ENCODE peak calls at places on chromosomes 6 and 20, in seven cellular contexts. L is NCI-H226; W is NCI-H510A treated with DMSO at 0.1 percent for 48 hours; D is SK-N-MC; X is HL-60; H is Peyer's patch; I is stimulated activated CD8-positive, alpha-beta memory T cell treated with anti-CD3 and anti-CD28 coated beads, Interleukin-12 subunit alpha, Interleukin-12 subunit beta, amount 100 ng/mL, for 4 hours. P is an unnamed sample.

GRCh38 chr6:41647061-41647511 is 8.8 kb downstream of the MDFI start:
- DNase-seq in L (no peak), W (no peak), D (no peak), X (no peak), H (no peak), I (no peak), P (no peak)

GRCh38 chr20:25856256-25856884 is 159.7 kb upstream of the ZNF337 start:
- DNase-seq in L (no peak), W (no peak), D (no peak), X (no peak), H (no peak), I (no peak), P (no peak)

GRCh38 chr20:17097603-17098002 is 129.2 kb upstream of the PCSK2 start:
- DNase-seq in L (no peak), W (no peak), D (no peak), X (no peak), H (no peak), I (no peak), P (no peak)

GRCh38 chr6:113684382-113684901 is 172.7 kb upstream of the MARCKS start:
- DNase-seq in L (no peak), W (no peak), D (no peak), X (no peak), H (no peak), I (no peak), P (no peak)

GRCh38 chr20:52192296-52193007 is 873 bp upstream of the ZFP64 start:
- DNase-seq in L (peak; percentile 9), W (peak; percentile 57), D (no peak), X (peak; percentile 26), H (peak; percentile 52), I (peak; percentile 2), P (peak; percentile 58)

GRCh38 chr6:147561742-147562141 is 53.3 kb downstream of the SAMD5 start:
- DNase-seq in L (no peak), W (no peak), D (no peak), X (no peak), H (no peak), I (no peak), P (no peak)

GRCh38 chr6:21679761-21680265 is 86.3 kb downstream of the SOX4 start:
- DNase-seq in L (peak; percentile 88), W (no peak), D (no peak), X (no peak), H (no peak), I (no peak), P (peak; percentile 70)

GRCh38 chr6:79544939-79545450 is 7.8 kb upstream of the LCA5 start:
- DNase-seq in L (peak; percentile 96), W (peak; percentile 84), D (no peak), X (peak; percentile 43), H (no peak), I (no peak), P (peak; percentile 97)

GRCh38 chr6:106894978-106895702 is 79.4 kb downstream of the CD24 start:
- DNase-seq in L (peak; percentile 67), W (no peak), D (no peak), X (no peak), H (no peak), I (no peak), P (no peak)

GRCh38 chr20:18628330-18628941 is 40.6 kb downstream of the DTD1 start:
- DNase-seq in L (no peak), W (peak; percentile 44), D (no peak), X (no peak), H (peak; percentile 18), I (no peak), P (peak; percentile 7)

GRCh38 chr6:2783188-2783957 is 18.2 kb downstream of the WRNIP1 start:
- DNase-seq in L (no peak), W (no peak), D (no peak), X (no peak), H (no peak), I (no peak), P (no peak)

GRCh38 chr20:2911200-2911599 is 37.9 kb downstream of the PTPRA start:
- DNase-seq in L (peak; percentile 34), W (no peak), D (no peak), X (no peak), H (no peak), I (no peak), P (no peak)

GRCh38 chr6:84357631-84358030 is 130.2 kb upstream of the CEP162 start:
- DNase-seq in L (no peak), W (no peak), D (no peak), X (no peak), H (no peak), I (no peak), P (no peak)

GRCh38 chr6:165325609-165326008 is 16.2 kb upstream of the C6orf118 start:
- DNase-seq in L (no peak), W (no peak), D (no peak), X (no peak), H (no peak), I (no peak), P (no peak)

GRCh38 chr6:46969206-46969605 is 47.5 kb upstream of the ADGRF5 start:
- DNase-seq in L (peak; percentile 65), W (no peak), D (no peak), X (no peak), H (no peak), I (no peak), P (no peak)

GRCh38 chr6:163711615-163712568 is 297.4 kb downstream of the QKI start:
- DNase-seq in L (no peak), W (no peak), D (no peak), X (peak; percentile 81), H (peak; percentile 78), I (no peak), P (no peak)

GRCh38 chr6:61894536-61894935 is 391.5 kb downstream of the KHDRBS2 start:
- DNase-seq in L (no peak), W (no peak), D (no peak), X (no peak), H (no peak), I (no peak), P (no peak)

GRCh38 chr6:119078449-119079287 is at the start of gene FAM184A:
- DNase-seq in L (peak; percentile 8), W (peak; percentile 26), D (no peak), X (no peak), H (peak; percentile 38), I (peak; percentile 45), P (peak; percentile 27)

GRCh38 chr20:54148947-54149764 is 24.6 kb downstream of the CYP24A1 start:
- DNase-seq in L (peak; percentile 53), W (peak; percentile 14), D (no peak), X (no peak), H (no peak), I (no peak), P (peak; percentile 56)

GRCh38 chr6:117346142-117346930 is 79.4 kb downstream of the ROS1 start:
- DNase-seq in L (no peak), W (peak; percentile 11), D (peak; percentile 6), X (no peak), H (no peak), I (no peak), P (peak; percentile 4)

GRCh38 chr6:118708736-118709135 is 57.3 kb upstream of the CEP85L start:
- DNase-seq in L (peak; percentile 39), W (no peak), D (no peak), X (no peak), H (no peak), I (no peak), P (no peak)

GRCh38 chr6:152750694-152751093 is at the start of gene VIP:
- DNase-seq in L (peak; percentile 48), W (no peak), D (no peak), X (no peak), H (no peak), I (no peak), P (peak; percentile 55)

GRCh38 chr6:156848533-156848932 is 71.4 kb downstream of the ARID1B start:
- DNase-seq in L (no peak), W (no peak), D (no peak), X (no peak), H (no peak), I (no peak), P (peak; percentile 11)